ENCODE peak calls at places on chromosome 18, in eight cellular contexts. Q is NCI-H1105 treated with DMSO at 0.1 percent for 48 hours; J is lower lobe of right lung; G is activated T-helper 1 cell treated with anti-CD3 and anti-CD28 coated beads, Interleukin-12 subunit alpha, Interleukin-12 subunit beta, Interleukin-2, Interleukin-4 antibody, amounts not matched to agents 30 ng/mL and 10 ng/mL and 1 ng/mL, durations not matched to agents 14 hours and 24 hours and 36 hours; U is HTR-8/SVneo; B is NCI-H345; R is upper lobe of left lung; O is Kasumi-1. H is an unnamed sample.

GRCh38 chr18:79965119-79965902 is 868 bp downstream of the HSBP1L1 start:
- DNase-seq in Q (peak; percentile 65), J (peak; percentile 73), G (no peak), U (no peak), B (peak; percentile 26), R (peak; percentile 82), O (peak; percentile 51), H (peak; percentile 41)

GRCh38 chr18:2932247-2933181 is 80.4 kb downstream of the LPIN2 start:
- DNase-seq in Q (peak; percentile 22), J (no peak), G (peak; percentile 29), U (peak; percentile 46), B (peak; percentile 58), R (no peak), O (peak; percentile 79), H (peak; percentile 63)

GRCh38 chr18:52541056-52541455 is 201.1 kb downstream of the DCC start:
- DNase-seq in Q (no peak), J (no peak), G (no peak), U (no peak), B (no peak), R (no peak), O (no peak), H (no peak)

GRCh38 chr18:75139226-75139911 is 69.6 kb downstream of the PTGR3 start:
- DNase-seq in Q (no peak), J (no peak), G (no peak), U (no peak), B (peak; percentile 49), R (no peak), O (no peak), H (peak; percentile 81)

GRCh38 chr18:32373995-32374394 is 96.7 kb downstream of the GAREM1 start:
- DNase-seq in Q (peak; percentile 88), J (no peak), G (no peak), U (no peak), B (peak; percentile 63), R (no peak), O (peak; percentile 18), H (peak; percentile 67)

GRCh38 chr18:55316615-55317184 is 271.3 kb downstream of the TCF4 start:
- DNase-seq in Q (no peak), J (no peak), G (no peak), U (no peak), B (no peak), R (no peak), O (no peak), H (no peak)

GRCh38 chr18:50862401-50862800 is 16.5 kb upstream of the ME2 start:
- DNase-seq in Q (no peak), J (no peak), G (no peak), U (no peak), B (no peak), R (no peak), O (peak; percentile 86), H (no peak)

GRCh38 chr18:2197945-2198344 is 373.4 kb downstream of the METTL4 start:
- DNase-seq in Q (no peak), J (no peak), G (no peak), U (no peak), B (no peak), R (no peak), O (no peak), H (no peak)

GRCh38 chr18:47689386-47689785 is 241.1 kb downstream of the SMAD2 start:
- DNase-seq in Q (no peak), J (no peak), G (no peak), U (no peak), B (no peak), R (no peak), O (no peak), H (no peak)

GRCh38 chr18:79352432-79352831 is 43.3 kb upstream of the NFATC1 start:
- DNase-seq in Q (no peak), J (no peak), G (no peak), U (no peak), B (no peak), R (no peak), O (no peak), H (no peak)

GRCh38 chr18:21546423-21546822 is 54.1 kb downstream of the ESCO1 start:
- DNase-seq in Q (no peak), J (no peak), G (no peak), U (no peak), B (no peak), R (no peak), O (no peak), H (no peak)

GRCh38 chr18:23875966-23876365 is 138.6 kb upstream of the TTC39C start:
- DNase-seq in Q (no peak), J (no peak), G (no peak), U (no peak), B (no peak), R (no peak), O (no peak), H (peak; percentile 77)

GRCh38 chr18:75341897-75342296 is 85.6 kb downstream of the SMIM21 start:
- DNase-seq in Q (no peak), J (no peak), G (no peak), U (no peak), B (no peak), R (no peak), O (no peak), H (no peak)

GRCh38 chr18:6310714-6311113 is 104.0 kb downstream of the L3MBTL4 start:
- DNase-seq in Q (no peak), J (no peak), G (no peak), U (no peak), B (no peak), R (no peak), O (no peak), H (no peak)

GRCh38 chr18:48997681-48997984 is 46.9 kb upstream of the SMAD7 start:
- DNase-seq in Q (no peak), J (no peak), G (no peak), U (no peak), B (no peak), R (no peak), O (no peak), H (no peak)

GRCh38 chr18:76056467-76057194 is 438.4 kb downstream of the ZNF516 start:
- DNase-seq in Q (no peak), J (no peak), G (no peak), U (no peak), B (no peak), R (no peak), O (no peak), H (no peak)

GRCh38 chr18:63969965-63970802 is at the start of gene SERPINB8:
- DNase-seq in Q (peak; percentile 95), J (peak; percentile 95), G (peak; percentile 74), U (peak; percentile 68), B (peak; percentile 97), R (peak; percentile 96), O (peak; percentile 74), H (peak; percentile 100)

GRCh38 chr18:57043241-57043640 is 103.6 kb upstream of the BOD1L2 start:
- DNase-seq in Q (no peak), J (no peak), G (no peak), U (no peak), B (peak; percentile 92), R (no peak), O (no peak), H (no peak)

GRCh38 chr18:59502222-59502898 is 143.3 kb upstream of the LMAN1 start:
- DNase-seq in Q (no peak), J (no peak), G (no peak), U (peak; percentile 29), B (no peak), R (peak; percentile 5), O (no peak), H (no peak)

GRCh38 chr18:74331404-74331803 is 15.8 kb downstream of the C18orf63 start:
- DNase-seq in Q (peak; percentile 23), J (no peak), G (no peak), U (no peak), B (no peak), R (no peak), O (peak; percentile 53), H (peak; percentile 34)

GRCh38 chr18:3450358-3451107 is 561 bp downstream of the TGIF1 start:
- DNase-seq in Q (peak; percentile 40), J (peak; percentile 81), G (peak; percentile 53), U (no peak), B (peak; percentile 67), R (peak; percentile 95), O (no peak), H (peak; percentile 36)

GRCh38 chr18:71293322-71293721 is 1004.5 kb downstream of the SOCS6 start:
- DNase-seq in Q (no peak), J (no peak), G (no peak), U (no peak), B (no peak), R (no peak), O (peak; percentile 4), H (no peak)

GRCh38 chr18:8609711-8610441 is 639 bp downstream of the RAB12 start:
- DNase-seq in Q (no peak), J (peak; percentile 57), G (peak; percentile 10), U (no peak), B (no peak), R (peak; percentile 86), O (peak; percentile 11), H (peak; percentile 70)

GRCh38 chr18:58230438-58231179 is 186.6 kb downstream of the NEDD4L start:
- DNase-seq in Q (no peak), J (no peak), G (no peak), U (no peak), B (no peak), R (no peak), O (no peak), H (no peak)

GRCh38 chr18:32956591-32957310 is 183.9 kb upstream of the KLHL14 start:
- DNase-seq in Q (no peak), J (no peak), G (no peak), U (no peak), B (no peak), R (no peak), O (no peak), H (no peak)

GRCh38 chr18:79687806-79688205 is 8.2 kb downstream of the CTDP1 start:
- DNase-seq in Q (no peak), J (no peak), G (no peak), U (no peak), B (no peak), R (peak; percentile 39), O (no peak), H (no peak)

GRCh38 chr18:35042389-35043066 is 1.3 kb downstream of the MAPRE2 start:
- DNase-seq in Q (no peak), J (no peak), G (no peak), U (no peak), B (no peak), R (no peak), O (no peak), H (peak; percentile 71)

GRCh38 chr18:48662021-48662661 is 123.3 kb downstream of the CTIF start:
- DNase-seq in Q (no peak), J (no peak), G (no peak), U (peak; percentile 63), B (no peak), R (no peak), O (peak; percentile 94), H (no peak)